ENCODE peak calls at places on chromosome 12, in five cellular contexts. One of them, this sample, is unnamed.

GRCh38 chr12:3061129-3061857 is 15.9 kb upstream of the TSPAN9 start:
- DNase-seq in GM23248: peak; percentile 83
- DNase-seq in PC-3: no peak
- DNase-seq in HCT116: no peak
- DNase-seq in MM.1S: no peak
- DNase-seq in this sample: no peak

GRCh38 chr12:110677206-110677911 is 11.6 kb downstream of the HVCN1 start:
- DNase-seq in PC-3: no peak
- DNase-seq in MM.1S: peak; percentile 15
- DNase-seq in HCT116: no peak
- DNase-seq in GM23248: no peak
- DNase-seq in this sample: peak; percentile 55

GRCh38 chr12:117643971-117644370 is 282.5 kb upstream of the NOS1 start:
- DNase-seq in MM.1S: no peak
- DNase-seq in HCT116: no peak
- DNase-seq in PC-3: no peak
- DNase-seq in GM23248: no peak
- DNase-seq in this sample: no peak

GRCh38 chr12:3972576-3972975 is 99.4 kb upstream of the PARP11 start:
- DNase-seq in PC-3: no peak
- DNase-seq in MM.1S: no peak
- DNase-seq in GM23248: no peak
- DNase-seq in HCT116: no peak
- DNase-seq in this sample: no peak

GRCh38 chr12:66092559-66093269 is 37.8 kb downstream of the LLPH start:
- DNase-seq in GM23248: peak; percentile 51
- DNase-seq in MM.1S: no peak
- DNase-seq in PC-3: peak; percentile 64
- DNase-seq in HCT116: no peak
- DNase-seq in this sample: no peak

GRCh38 chr12:109637341-109637740 is 63.7 kb downstream of the MVK start:
- DNase-seq in MM.1S: no peak
- DNase-seq in GM23248: no peak
- DNase-seq in PC-3: no peak
- DNase-seq in HCT116: no peak
- DNase-seq in this sample: no peak

GRCh38 chr12:98998697-98999299 is 353.7 kb downstream of the APAF1 start:
- DNase-seq in MM.1S: peak; percentile 68
- DNase-seq in HCT116: peak; percentile 12
- DNase-seq in GM23248: peak; percentile 68
- DNase-seq in PC-3: peak; percentile 79
- DNase-seq in this sample: peak; percentile 65

GRCh38 chr12:50948798-50949197 is 3.5 kb upstream of the HIGD1C start:
- DNase-seq in PC-3: no peak
- DNase-seq in HCT116: no peak
- DNase-seq in MM.1S: no peak
- DNase-seq in GM23248: peak; percentile 11
- DNase-seq in this sample: no peak

GRCh38 chr12:77031745-77032144 is 33.6 kb downstream of the E2F7 start:
- DNase-seq in HCT116: no peak
- DNase-seq in GM23248: peak; percentile 69
- DNase-seq in PC-3: no peak
- DNase-seq in MM.1S: no peak
- DNase-seq in this sample: no peak

GRCh38 chr12:27530157-27530922 is 6.3 kb downstream of the PPFIBP1 start:
- DNase-seq in PC-3: peak; percentile 28
- DNase-seq in HCT116: no peak
- DNase-seq in MM.1S: no peak
- DNase-seq in GM23248: no peak
- DNase-seq in this sample: peak; percentile 21
- H3K9me2 ChIP-seq in PC-3: no peaks in the 10 kb centered on the region
- H3K9me2 ChIP-seq in HCT116: no peaks in the 10 kb centered on the region
- H3K9me2 ChIP-seq in MM.1S: no peaks in the 10 kb centered on the region
- H3K9me2 ChIP-seq in GM23248: no peaks in the 10 kb centered on the region
- H3K9me2 ChIP-seq in this sample: no peaks in the 10 kb centered on the region

GRCh38 chr12:81207173-81207572 is 129.3 kb downstream of the ACSS3 start:
- DNase-seq in PC-3: no peak
- DNase-seq in MM.1S: no peak
- DNase-seq in HCT116: no peak
- DNase-seq in GM23248: no peak
- DNase-seq in this sample: no peak
- H3K4me3 ChIP-seq in PC-3: no peak overlapping the region
- H3K4me3 ChIP-seq in MM.1S: no peak overlapping the region
- H3K4me3 ChIP-seq in HCT116: no peak overlapping the region
- H3K4me3 ChIP-seq in GM23248: no peak overlapping the region
- H3K4me3 ChIP-seq in this sample: no peak overlapping the region

GRCh38 chr12:116248433-116248832 is 29.1 kb downstream of the MED13L start:
- DNase-seq in GM23248: no peak
- DNase-seq in MM.1S: no peak
- DNase-seq in HCT116: no peak
- DNase-seq in PC-3: no peak
- DNase-seq in this sample: no peak

GRCh38 chr12:116246490-116247179 is 30.9 kb downstream of the MED13L start:
- DNase-seq in GM23248: no peak
- DNase-seq in HCT116: no peak
- DNase-seq in PC-3: no peak
- DNase-seq in MM.1S: no peak
- DNase-seq in this sample: no peak

GRCh38 chr12:116245189-116245588 is 32.3 kb downstream of the MED13L start:
- DNase-seq in MM.1S: no peak
- DNase-seq in GM23248: no peak
- DNase-seq in HCT116: no peak
- DNase-seq in PC-3: no peak
- DNase-seq in this sample: no peak

GRCh38 chr12:116248930-116249329 is 28.6 kb downstream of the MED13L start:
- DNase-seq in GM23248: no peak
- DNase-seq in PC-3: no peak
- DNase-seq in HCT116: no peak
- DNase-seq in MM.1S: no peak
- DNase-seq in this sample: no peak

DNA sequence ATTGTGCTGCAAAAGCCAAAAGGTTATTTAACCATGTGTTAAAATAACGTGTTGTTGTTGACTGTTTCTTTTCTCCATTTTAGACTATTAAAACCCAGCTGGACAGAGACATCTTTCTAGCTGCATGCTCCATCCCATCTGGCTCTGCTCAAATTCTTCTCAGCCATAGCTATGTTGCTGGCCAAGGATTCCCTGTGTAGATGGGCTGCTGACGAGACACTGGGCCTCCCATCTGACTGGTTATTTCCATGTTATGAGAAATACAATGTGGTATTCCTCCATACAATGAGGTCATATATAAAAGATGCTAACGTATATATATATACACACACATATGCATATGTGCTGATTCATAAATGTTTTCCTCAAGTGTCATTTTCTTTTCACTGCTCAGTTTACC is 30.1 kb downstream of the MED13L start:
- DNase-seq in HCT116: no peak
- DNase-seq in MM.1S: no peak
- DNase-seq in GM23248: peak; percentile 43
- DNase-seq in PC-3: no peak
- DNase-seq in this sample: no peak
- H3K9me2 ChIP-seq in HCT116: no peaks in the 10 kb centered on the region
- H3K9me2 ChIP-seq in MM.1S: no peaks in the 10 kb centered on the region
- H3K9me2 ChIP-seq in GM23248: no peaks in the 10 kb centered on the region
- H3K9me2 ChIP-seq in PC-3: no peaks in the 10 kb centered on the region
- H3K9me2 ChIP-seq in this sample: no peaks in the 10 kb centered on the region

GRCh38 chr12:56995930-56996496 is 10.3 kb downstream of the ZBTB39 start:
- DNase-seq in HCT116: no peak
- DNase-seq in PC-3: no peak
- DNase-seq in MM.1S: no peak
- DNase-seq in GM23248: no peak
- DNase-seq in this sample: no peak
- H3K4me3 ChIP-seq in HCT116: no peak overlapping the region
- H3K4me3 ChIP-seq in PC-3: no peak overlapping the region
- H3K4me3 ChIP-seq in MM.1S: no peak overlapping the region
- H3K4me3 ChIP-seq in GM23248: no peak overlapping the region
- H3K4me3 ChIP-seq in this sample: no peak overlapping the region

DNA sequence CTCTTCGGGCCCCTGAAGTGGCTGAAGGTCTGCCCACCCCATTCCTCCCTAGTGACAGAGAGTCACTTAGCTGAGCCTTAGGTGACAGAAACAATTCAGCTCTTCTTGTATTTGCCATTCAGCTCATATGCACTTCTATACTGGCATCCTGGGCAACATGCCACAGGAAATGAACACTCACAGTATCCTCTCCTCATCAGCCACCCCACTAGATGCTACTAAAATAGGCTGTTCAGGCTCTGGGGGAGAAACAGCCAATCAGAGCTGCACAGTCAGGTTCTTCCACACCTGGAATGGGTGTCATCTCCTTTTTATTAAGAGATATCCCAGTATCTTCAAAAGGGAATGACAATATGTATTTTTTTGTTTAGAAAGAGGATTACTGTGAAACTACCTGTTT is 3.3 kb downstream of the DCTN2 start:
- DNase-seq in HCT116: no peak
- DNase-seq in GM23248: peak; percentile 57
- DNase-seq in PC-3: peak; percentile 29
- DNase-seq in MM.1S: no peak
- DNase-seq in this sample: no peak
- H3K9me2 ChIP-seq in HCT116: no peaks in the 10 kb centered on the region
- H3K9me2 ChIP-seq in GM23248: no peaks in the 10 kb centered on the region
- H3K9me2 ChIP-seq in PC-3: no peaks in the 10 kb centered on the region
- H3K9me2 ChIP-seq in MM.1S: no peaks in the 10 kb centered on the region
- H3K9me2 ChIP-seq in this sample: no peaks in the 10 kb centered on the region

DNA sequence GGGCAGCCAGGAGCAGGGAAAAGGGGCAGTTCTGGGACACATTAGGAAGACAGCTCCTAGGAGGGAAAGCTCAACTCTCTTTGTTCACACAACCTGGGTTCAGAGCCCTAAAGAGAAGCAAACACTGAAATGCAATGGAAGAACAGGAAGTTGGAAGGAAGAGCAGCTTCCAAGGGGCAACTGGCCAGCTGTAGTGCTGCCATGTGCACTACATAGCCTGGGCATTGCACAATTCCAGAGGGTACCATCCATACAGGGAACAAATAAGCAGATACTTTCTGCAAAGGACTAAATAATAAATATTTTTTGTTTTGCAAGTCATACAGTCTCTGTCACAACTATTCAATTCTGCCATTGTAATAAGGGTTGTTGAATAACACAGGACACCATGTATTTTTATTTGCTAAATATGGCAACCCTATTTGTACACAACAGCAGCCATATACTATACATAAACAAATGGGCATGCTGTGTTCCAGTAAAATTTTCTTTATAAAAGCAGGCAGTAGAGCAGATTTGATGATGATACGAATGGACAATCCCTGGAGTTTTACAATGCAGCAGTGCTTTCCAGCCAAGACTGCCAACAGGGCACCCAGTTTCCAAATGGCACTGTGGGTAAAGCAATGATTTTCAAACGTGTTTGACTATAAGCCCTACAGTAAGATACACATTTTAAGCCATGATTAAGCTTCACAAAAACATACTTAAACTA is 282.9 kb downstream of the NUAK1 start:
- DNase-seq in MM.1S: no peak
- DNase-seq in PC-3: no peak
- DNase-seq in GM23248: no peak
- DNase-seq in HCT116: no peak
- DNase-seq in this sample: no peak
- H3K4me3 ChIP-seq in MM.1S: no peak overlapping the region
- H3K4me3 ChIP-seq in PC-3: no peak overlapping the region
- H3K4me3 ChIP-seq in GM23248: no peak overlapping the region
- H3K4me3 ChIP-seq in HCT116: no peak overlapping the region
- H3K4me3 ChIP-seq in this sample: no peak overlapping the region

DNA sequence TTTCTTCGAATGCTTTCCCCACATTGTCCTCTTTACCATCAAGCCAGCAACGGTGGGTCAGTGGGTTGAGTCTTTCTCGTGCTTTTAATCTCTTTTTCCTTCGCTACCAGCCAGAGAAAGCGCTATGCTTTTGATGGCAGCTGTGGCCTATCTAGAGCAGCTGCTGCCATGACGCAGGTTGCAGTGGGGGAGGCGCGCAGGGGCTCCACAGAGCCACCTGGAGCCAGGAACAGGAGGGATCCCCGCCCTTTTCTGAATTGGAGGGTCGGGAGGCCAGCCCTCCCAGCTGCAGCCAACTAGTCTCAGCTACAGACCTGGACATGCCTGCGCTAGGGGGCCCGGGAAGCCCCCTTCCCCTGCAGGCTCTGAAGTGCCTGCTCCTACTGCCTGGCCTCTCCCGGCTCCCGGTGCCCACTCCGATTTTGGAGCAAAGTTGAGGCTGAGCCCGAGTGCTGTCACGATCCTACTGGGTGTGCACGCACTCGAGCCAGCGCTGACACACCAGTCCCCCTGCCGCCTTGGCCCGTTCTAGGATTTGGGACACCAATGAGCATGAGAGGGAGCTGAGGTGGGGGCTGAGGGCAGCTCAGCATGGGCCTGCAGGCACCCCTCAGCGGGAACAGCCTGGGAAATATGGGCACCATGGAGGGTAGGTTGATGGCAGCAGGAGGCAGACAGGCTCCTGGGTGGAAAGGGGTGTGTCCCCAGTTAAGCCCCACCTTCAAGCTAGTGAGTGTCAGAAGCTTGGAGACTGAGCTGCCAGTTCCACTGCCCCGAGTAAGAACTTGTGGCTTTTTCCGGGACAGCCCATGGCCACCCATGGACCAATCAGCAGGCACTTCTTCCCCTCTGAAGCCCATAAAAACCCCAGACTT is 784.2 kb downstream of the SLC6A15 start:
- DNase-seq in PC-3: no peak
- DNase-seq in MM.1S: no peak
- DNase-seq in HCT116: no peak
- DNase-seq in GM23248: no peak
- DNase-seq in this sample: no peak
- H3K9me2 ChIP-seq in PC-3: no peaks in the 10 kb centered on the region
- H3K9me2 ChIP-seq in MM.1S: no peaks in the 10 kb centered on the region
- H3K9me2 ChIP-seq in HCT116: no peaks in the 10 kb centered on the region
- H3K9me2 ChIP-seq in GM23248: no peaks in the 10 kb centered on the region
- H3K9me2 ChIP-seq in this sample: no peaks in the 10 kb centered on the region

DNA sequence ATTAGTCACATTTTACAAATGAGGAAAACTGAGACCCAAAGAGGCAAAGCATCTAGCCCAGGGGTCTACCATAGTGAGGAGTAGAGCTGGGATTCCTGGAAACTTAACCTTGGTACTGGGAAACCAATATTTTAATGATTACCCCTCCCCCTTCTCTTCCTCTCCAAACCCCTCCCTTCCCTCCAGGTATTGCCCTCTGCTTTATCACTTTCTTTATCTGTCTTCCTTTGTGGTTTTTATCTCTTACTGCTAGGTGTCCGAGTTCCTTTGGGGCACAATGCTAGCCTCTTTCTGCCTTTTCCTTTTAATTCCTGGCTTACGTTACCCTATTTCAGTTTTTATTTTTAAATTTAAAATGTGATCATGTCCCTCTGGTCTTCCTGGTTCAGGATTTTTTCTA is 2.8 kb downstream of the GABARAPL1 start:
- DNase-seq in MM.1S: peak; percentile 15
- DNase-seq in PC-3: no peak
- DNase-seq in HCT116: no peak
- DNase-seq in GM23248: no peak
- DNase-seq in this sample: no peak
- H3K4me3 ChIP-seq in MM.1S: no peak overlapping the region
- H3K4me3 ChIP-seq in PC-3: no peak overlapping the region
- H3K4me3 ChIP-seq in HCT116: no peak overlapping the region
- H3K4me3 ChIP-seq in GM23248: peak overlapping the region; percentile 98
- H3K4me3 ChIP-seq in this sample: peak overlapping the region; percentile 98

DNA sequence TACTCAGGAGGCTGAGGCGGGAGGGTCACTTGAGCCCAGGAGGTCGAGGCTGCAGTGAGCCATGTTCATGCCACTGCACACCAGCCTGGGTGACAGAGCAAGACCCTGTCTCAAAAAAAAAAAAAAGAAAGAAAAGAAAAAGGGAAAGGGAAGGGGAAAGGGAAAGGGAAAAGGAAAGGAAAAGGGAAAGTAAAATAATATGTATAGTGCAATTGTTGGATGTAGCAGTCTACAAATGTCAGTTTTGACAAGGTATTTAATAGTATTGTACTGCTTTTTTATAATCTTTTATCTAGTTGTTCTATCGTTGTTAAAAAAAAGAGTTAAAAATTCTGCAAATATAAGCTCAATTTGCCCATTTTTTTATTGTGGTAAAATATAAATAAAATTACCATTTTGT is 67.3 kb downstream of the SLC2A13 start:
- DNase-seq in MM.1S: no peak
- DNase-seq in GM23248: no peak
- DNase-seq in PC-3: no peak
- DNase-seq in HCT116: no peak
- DNase-seq in this sample: no peak
- H3K9me2 ChIP-seq in MM.1S: no peaks in the 10 kb centered on the region
- H3K9me2 ChIP-seq in GM23248: no peaks in the 10 kb centered on the region
- H3K9me2 ChIP-seq in PC-3: no peaks in the 10 kb centered on the region
- H3K9me2 ChIP-seq in HCT116: no peaks in the 10 kb centered on the region
- H3K9me2 ChIP-seq in this sample: no peaks in the 10 kb centered on the region